ENCODE peak calls at places on chromosome 1, in nine cellular contexts. One of them, this sample, is unnamed.

GRCh38 chr1:97277891-97278662 is 556.5 kb downstream of the PTBP2 start:
- DNase-seq in endothelial cell: no peak
- DNase-seq in stimulated activated CD4-positive, alpha-beta T cell treated with anti-CD3 and anti-CD28 coated beads, TNF-alpha, amount 100 ng/mL, for 1 hour: no peak
- DNase-seq in GM23248: peak; percentile 86
- DNase-seq in anterior cingulate cortex: no peak
- DNase-seq in substantia nigra: no peak
- DNase-seq in activated T-helper 1 cell treated with anti-CD3 and anti-CD28 coated beads, Interleukin-2, amount 50 U/mL, for 16 hours: no peak
- DNase-seq in stimulated activated naive B cell treated with anti-CD40 and anti-IgM and Interleukin-4, amounts not matched to agents 10 μg/mL and 1 μg/mL and 100 μg/mL, for 72 hours: no peak
- DNase-seq in EL: peak; percentile 70
- DNase-seq in this sample: no peak

GRCh38 chr1:221987860-221988520 is 246.1 kb upstream of the DUSP10 start:
- DNase-seq in endothelial cell: no peak
- DNase-seq in stimulated activated CD4-positive, alpha-beta T cell treated with anti-CD3 and anti-CD28 coated beads, TNF-alpha, amount 100 ng/mL, for 1 hour: no peak
- DNase-seq in GM23248: peak; percentile 78
- DNase-seq in anterior cingulate cortex: no peak
- DNase-seq in substantia nigra: no peak
- DNase-seq in activated T-helper 1 cell treated with anti-CD3 and anti-CD28 coated beads, Interleukin-2, amount 50 U/mL, for 16 hours: no peak
- DNase-seq in stimulated activated naive B cell treated with anti-CD40 and anti-IgM and Interleukin-4, amounts not matched to agents 10 μg/mL and 1 μg/mL and 100 μg/mL, for 72 hours: no peak
- DNase-seq in EL: peak; percentile 81
- DNase-seq in this sample: no peak

GRCh38 chr1:186957339-186957738 is 128.6 kb downstream of the PLA2G4A start:
- DNase-seq in endothelial cell: no peak
- DNase-seq in stimulated activated CD4-positive, alpha-beta T cell treated with anti-CD3 and anti-CD28 coated beads, TNF-alpha, amount 100 ng/mL, for 1 hour: no peak
- DNase-seq in GM23248: peak; percentile 39
- DNase-seq in anterior cingulate cortex: no peak
- DNase-seq in substantia nigra: no peak
- DNase-seq in activated T-helper 1 cell treated with anti-CD3 and anti-CD28 coated beads, Interleukin-2, amount 50 U/mL, for 16 hours: no peak
- DNase-seq in stimulated activated naive B cell treated with anti-CD40 and anti-IgM and Interleukin-4, amounts not matched to agents 10 μg/mL and 1 μg/mL and 100 μg/mL, for 72 hours: no peak
- DNase-seq in EL: no peak
- DNase-seq in this sample: no peak

GRCh38 chr1:12629521-12629956 is 11.5 kb upstream of the DHRS3 start:
- DNase-seq in endothelial cell: no peak
- DNase-seq in stimulated activated CD4-positive, alpha-beta T cell treated with anti-CD3 and anti-CD28 coated beads, TNF-alpha, amount 100 ng/mL, for 1 hour: no peak
- DNase-seq in GM23248: no peak
- DNase-seq in anterior cingulate cortex: no peak
- DNase-seq in substantia nigra: no peak
- DNase-seq in activated T-helper 1 cell treated with anti-CD3 and anti-CD28 coated beads, Interleukin-2, amount 50 U/mL, for 16 hours: no peak
- DNase-seq in stimulated activated naive B cell treated with anti-CD40 and anti-IgM and Interleukin-4, amounts not matched to agents 10 μg/mL and 1 μg/mL and 100 μg/mL, for 72 hours: no peak
- DNase-seq in EL: no peak
- DNase-seq in this sample: no peak

GRCh38 chr1:232950919-232951579 is 638 bp downstream of the NTPCR start:
- DNase-seq in endothelial cell: peak; percentile 13
- DNase-seq in stimulated activated CD4-positive, alpha-beta T cell treated with anti-CD3 and anti-CD28 coated beads, TNF-alpha, amount 100 ng/mL, for 1 hour: no peak
- DNase-seq in GM23248: peak; percentile 37
- DNase-seq in anterior cingulate cortex: no peak
- DNase-seq in substantia nigra: no peak
- DNase-seq in activated T-helper 1 cell treated with anti-CD3 and anti-CD28 coated beads, Interleukin-2, amount 50 U/mL, for 16 hours: no peak
- DNase-seq in stimulated activated naive B cell treated with anti-CD40 and anti-IgM and Interleukin-4, amounts not matched to agents 10 μg/mL and 1 μg/mL and 100 μg/mL, for 72 hours: no peak
- DNase-seq in EL: peak; percentile 31
- DNase-seq in this sample: no peak

GRCh38 chr1:226365831-226366231 is 42.1 kb downstream of the PARP1 start:
- DNase-seq in endothelial cell: no peak
- DNase-seq in stimulated activated CD4-positive, alpha-beta T cell treated with anti-CD3 and anti-CD28 coated beads, TNF-alpha, amount 100 ng/mL, for 1 hour: no peak
- DNase-seq in GM23248: no peak
- DNase-seq in anterior cingulate cortex: no peak
- DNase-seq in substantia nigra: no peak
- DNase-seq in activated T-helper 1 cell treated with anti-CD3 and anti-CD28 coated beads, Interleukin-2, amount 50 U/mL, for 16 hours: no peak
- DNase-seq in stimulated activated naive B cell treated with anti-CD40 and anti-IgM and Interleukin-4, amounts not matched to agents 10 μg/mL and 1 μg/mL and 100 μg/mL, for 72 hours: no peak
- DNase-seq in EL: peak; percentile 17
- DNase-seq in this sample: no peak

GRCh38 chr1:14782741-14783591 is 184.5 kb downstream of the KAZN start:
- DNase-seq in endothelial cell: no peak
- DNase-seq in stimulated activated CD4-positive, alpha-beta T cell treated with anti-CD3 and anti-CD28 coated beads, TNF-alpha, amount 100 ng/mL, for 1 hour: no peak
- DNase-seq in GM23248: no peak
- DNase-seq in anterior cingulate cortex: no peak
- DNase-seq in substantia nigra: no peak
- DNase-seq in activated T-helper 1 cell treated with anti-CD3 and anti-CD28 coated beads, Interleukin-2, amount 50 U/mL, for 16 hours: no peak
- DNase-seq in stimulated activated naive B cell treated with anti-CD40 and anti-IgM and Interleukin-4, amounts not matched to agents 10 μg/mL and 1 μg/mL and 100 μg/mL, for 72 hours: no peak
- DNase-seq in EL: no peak
- DNase-seq in this sample: no peak

GRCh38 chr1:209653915-209654351 is 1.7 kb upstream of the LAMB3 start:
- DNase-seq in endothelial cell: no peak
- DNase-seq in stimulated activated CD4-positive, alpha-beta T cell treated with anti-CD3 and anti-CD28 coated beads, TNF-alpha, amount 100 ng/mL, for 1 hour: no peak
- DNase-seq in GM23248: no peak
- DNase-seq in anterior cingulate cortex: no peak
- DNase-seq in substantia nigra: no peak
- DNase-seq in activated T-helper 1 cell treated with anti-CD3 and anti-CD28 coated beads, Interleukin-2, amount 50 U/mL, for 16 hours: no peak
- DNase-seq in stimulated activated naive B cell treated with anti-CD40 and anti-IgM and Interleukin-4, amounts not matched to agents 10 μg/mL and 1 μg/mL and 100 μg/mL, for 72 hours: no peak
- DNase-seq in EL: no peak
- DNase-seq in this sample: no peak

GRCh38 chr1:53592521-53592982 is 133.4 kb downstream of the DMRTB1 start:
- DNase-seq in endothelial cell: no peak
- DNase-seq in stimulated activated CD4-positive, alpha-beta T cell treated with anti-CD3 and anti-CD28 coated beads, TNF-alpha, amount 100 ng/mL, for 1 hour: no peak
- DNase-seq in GM23248: no peak
- DNase-seq in anterior cingulate cortex: no peak
- DNase-seq in substantia nigra: no peak
- DNase-seq in activated T-helper 1 cell treated with anti-CD3 and anti-CD28 coated beads, Interleukin-2, amount 50 U/mL, for 16 hours: no peak
- DNase-seq in stimulated activated naive B cell treated with anti-CD40 and anti-IgM and Interleukin-4, amounts not matched to agents 10 μg/mL and 1 μg/mL and 100 μg/mL, for 72 hours: no peak
- DNase-seq in EL: no peak
- DNase-seq in this sample: no peak

GRCh38 chr1:7516341-7516740 is 254.8 kb upstream of the VAMP3 start:
- DNase-seq in endothelial cell: no peak
- DNase-seq in stimulated activated CD4-positive, alpha-beta T cell treated with anti-CD3 and anti-CD28 coated beads, TNF-alpha, amount 100 ng/mL, for 1 hour: no peak
- DNase-seq in GM23248: peak; percentile 31
- DNase-seq in anterior cingulate cortex: no peak
- DNase-seq in substantia nigra: no peak
- DNase-seq in activated T-helper 1 cell treated with anti-CD3 and anti-CD28 coated beads, Interleukin-2, amount 50 U/mL, for 16 hours: no peak
- DNase-seq in stimulated activated naive B cell treated with anti-CD40 and anti-IgM and Interleukin-4, amounts not matched to agents 10 μg/mL and 1 μg/mL and 100 μg/mL, for 72 hours: no peak
- DNase-seq in EL: peak; percentile 25
- DNase-seq in this sample: no peak

GRCh38 chr1:16013908-16014258 is 4.0 kb downstream of the HSPB7 start:
- DNase-seq in endothelial cell: no peak
- DNase-seq in stimulated activated CD4-positive, alpha-beta T cell treated with anti-CD3 and anti-CD28 coated beads, TNF-alpha, amount 100 ng/mL, for 1 hour: no peak
- DNase-seq in GM23248: no peak
- DNase-seq in anterior cingulate cortex: no peak
- DNase-seq in substantia nigra: no peak
- DNase-seq in activated T-helper 1 cell treated with anti-CD3 and anti-CD28 coated beads, Interleukin-2, amount 50 U/mL, for 16 hours: no peak
- DNase-seq in stimulated activated naive B cell treated with anti-CD40 and anti-IgM and Interleukin-4, amounts not matched to agents 10 μg/mL and 1 μg/mL and 100 μg/mL, for 72 hours: no peak
- DNase-seq in EL: no peak
- DNase-seq in this sample: no peak

GRCh38 chr1:184116287-184116686 is 64.8 kb downstream of the TSEN15 start:
- DNase-seq in endothelial cell: peak; percentile 6
- DNase-seq in stimulated activated CD4-positive, alpha-beta T cell treated with anti-CD3 and anti-CD28 coated beads, TNF-alpha, amount 100 ng/mL, for 1 hour: no peak
- DNase-seq in GM23248: no peak
- DNase-seq in anterior cingulate cortex: no peak
- DNase-seq in substantia nigra: no peak
- DNase-seq in activated T-helper 1 cell treated with anti-CD3 and anti-CD28 coated beads, Interleukin-2, amount 50 U/mL, for 16 hours: no peak
- DNase-seq in stimulated activated naive B cell treated with anti-CD40 and anti-IgM and Interleukin-4, amounts not matched to agents 10 μg/mL and 1 μg/mL and 100 μg/mL, for 72 hours: no peak
- DNase-seq in EL: no peak
- DNase-seq in this sample: no peak

GRCh38 chr1:111770916-111771315 is 15.2 kb downstream of the DDX20 start:
- DNase-seq in endothelial cell: no peak
- DNase-seq in stimulated activated CD4-positive, alpha-beta T cell treated with anti-CD3 and anti-CD28 coated beads, TNF-alpha, amount 100 ng/mL, for 1 hour: no peak
- DNase-seq in GM23248: peak; percentile 20
- DNase-seq in anterior cingulate cortex: no peak
- DNase-seq in substantia nigra: no peak
- DNase-seq in activated T-helper 1 cell treated with anti-CD3 and anti-CD28 coated beads, Interleukin-2, amount 50 U/mL, for 16 hours: no peak
- DNase-seq in stimulated activated naive B cell treated with anti-CD40 and anti-IgM and Interleukin-4, amounts not matched to agents 10 μg/mL and 1 μg/mL and 100 μg/mL, for 72 hours: no peak
- DNase-seq in EL: no peak
- DNase-seq in this sample: no peak

GRCh38 chr1:201648066-201648910 is 109.4 kb downstream of the NAV1 start:
- DNase-seq in endothelial cell: peak; percentile 57
- DNase-seq in stimulated activated CD4-positive, alpha-beta T cell treated with anti-CD3 and anti-CD28 coated beads, TNF-alpha, amount 100 ng/mL, for 1 hour: no peak
- DNase-seq in GM23248: peak; percentile 84
- DNase-seq in anterior cingulate cortex: peak; percentile 48
- DNase-seq in substantia nigra: peak; percentile 27
- DNase-seq in activated T-helper 1 cell treated with anti-CD3 and anti-CD28 coated beads, Interleukin-2, amount 50 U/mL, for 16 hours: no peak
- DNase-seq in stimulated activated naive B cell treated with anti-CD40 and anti-IgM and Interleukin-4, amounts not matched to agents 10 μg/mL and 1 μg/mL and 100 μg/mL, for 72 hours: no peak
- DNase-seq in EL: peak; percentile 77
- DNase-seq in this sample: peak; percentile 63

GRCh38 chr1:112026018-112026417 is 36.5 kb upstream of the KCND3 start:
- DNase-seq in endothelial cell: no peak
- DNase-seq in stimulated activated CD4-positive, alpha-beta T cell treated with anti-CD3 and anti-CD28 coated beads, TNF-alpha, amount 100 ng/mL, for 1 hour: no peak
- DNase-seq in GM23248: peak; percentile 7
- DNase-seq in anterior cingulate cortex: no peak
- DNase-seq in substantia nigra: no peak
- DNase-seq in activated T-helper 1 cell treated with anti-CD3 and anti-CD28 coated beads, Interleukin-2, amount 50 U/mL, for 16 hours: no peak
- DNase-seq in stimulated activated naive B cell treated with anti-CD40 and anti-IgM and Interleukin-4, amounts not matched to agents 10 μg/mL and 1 μg/mL and 100 μg/mL, for 72 hours: no peak
- DNase-seq in EL: no peak
- DNase-seq in this sample: no peak

GRCh38 chr1:22579541-22580155 is 16.4 kb downstream of the EPHA8 start:
- DNase-seq in endothelial cell: no peak
- DNase-seq in stimulated activated CD4-positive, alpha-beta T cell treated with anti-CD3 and anti-CD28 coated beads, TNF-alpha, amount 100 ng/mL, for 1 hour: no peak
- DNase-seq in GM23248: no peak
- DNase-seq in anterior cingulate cortex: no peak
- DNase-seq in substantia nigra: no peak
- DNase-seq in activated T-helper 1 cell treated with anti-CD3 and anti-CD28 coated beads, Interleukin-2, amount 50 U/mL, for 16 hours: no peak
- DNase-seq in stimulated activated naive B cell treated with anti-CD40 and anti-IgM and Interleukin-4, amounts not matched to agents 10 μg/mL and 1 μg/mL and 100 μg/mL, for 72 hours: no peak
- DNase-seq in EL: no peak
- DNase-seq in this sample: no peak